ENCODE peak calls at places on chromosomes 16 and 17, in six cellular contexts. G is neural progenitor cell; X is left colon; V is central memory CD4-positive, alpha-beta T cell; R is AG04450; T is non-pigmented ciliary epithelial cell. N is an unnamed sample.

GRCh38 chr17:47716381-47716780 is 16.7 kb upstream of the TBX21 start:
- DNase-seq in G (no peak), X (no peak), V (no peak), R (no peak), T (no peak), N (no peak)

GRCh38 chr17:28982191-28982793 is 23.5 kb downstream of the SEZ6 start:
- DNase-seq in G (no peak), X (no peak), V (peak; percentile 83), R (no peak), T (no peak), N (no peak)

GRCh38 chr16:84091460-84091859 is 25.3 kb downstream of the MBTPS1 start:
- DNase-seq in G (no peak), X (no peak), V (no peak), R (no peak), T (no peak), N (no peak)

GRCh38 chr16:80100846-80101451 is 439.8 kb upstream of the DYNLRB2 start:
- DNase-seq in G (no peak), X (no peak), V (no peak), R (no peak), T (no peak), N (no peak)

GRCh38 chr17:74605361-74605760 is 13.3 kb upstream of the CD300LD start:
- DNase-seq in G (no peak), X (peak; percentile 68), V (no peak), R (peak; percentile 3), T (no peak), N (no peak)

GRCh38 chr17:31413871-31414589 is 22.6 kb downstream of the RAB11FIP4 start:
- DNase-seq in G (peak; percentile 90), X (no peak), V (no peak), R (peak; percentile 39), T (peak; percentile 31), N (no peak)

GRCh38 chr17:75565066-75565465 is 22.5 kb upstream of the MYO15B start:
- DNase-seq in G (no peak), X (no peak), V (no peak), R (no peak), T (no peak), N (no peak)

GRCh38 chr16:72836985-72837384 is 210.9 kb downstream of the ZFHX3 start:
- DNase-seq in G (peak; percentile 21), X (no peak), V (no peak), R (no peak), T (no peak), N (no peak)

GRCh38 chr16:82181456-82182185 is 11.6 kb upstream of the MPHOSPH6 start:
- DNase-seq in G (no peak), X (no peak), V (no peak), R (no peak), T (no peak), N (no peak)

GRCh38 chr17:8162232-8162996 is at the start of gene VAMP2:
- DNase-seq in G (peak; percentile 90), X (peak; percentile 70), V (peak; percentile 86), R (no peak), T (no peak), N (no peak)

GRCh38 chr17:55238931-55239297 is 25.8 kb upstream of the HLF start:
- DNase-seq in G (peak; percentile 42), X (peak; percentile 34), V (no peak), R (no peak), T (no peak), N (no peak)

GRCh38 chr16:16093625-16094332 is 129.5 kb downstream of the ABCC6 start:
- DNase-seq in G (no peak), X (no peak), V (no peak), R (no peak), T (no peak), N (no peak)